ENCODE peak calls at places on chromosomes 13 and 19, in four cellular contexts. One of them, this sample, is unnamed.
A peak's percentile ranks its signal among the peaks of the same experiment; 100 is the strongest.

GRCh38 chr13:101025925-101026324 is 351.3 kb upstream of the TMTC4 start:
- DNase-seq in hepatocyte: no peak
- DNase-seq in AG09309: no peak
- DNase-seq in BJ: no peak
- DNase-seq in this sample: no peak

GRCh38 chr13:85108356-85108755 is 690.9 kb downstream of the SLITRK6 start:
- DNase-seq in hepatocyte: no peak
- DNase-seq in AG09309: no peak
- DNase-seq in BJ: no peak
- DNase-seq in this sample: no peak

GRCh38 chr13:79549355-79550106 is 68.6 kb downstream of the NDFIP2 start:
- DNase-seq in hepatocyte: no peak
- DNase-seq in AG09309: no peak
- DNase-seq in BJ: no peak
- DNase-seq in this sample: no peak

GRCh38 chr19:10603873-10604459 is 16.9 kb upstream of the AP1M2 start:
- DNase-seq in hepatocyte: no peak
- DNase-seq in AG09309: no peak
- DNase-seq in BJ: no peak
- DNase-seq in this sample: no peak

GRCh38 chr19:40348961-40349507 is 539 bp downstream of the PLD3 start:
- DNase-seq in hepatocyte: peak; percentile 38
- DNase-seq in AG09309: peak; percentile 8
- DNase-seq in BJ: no peak
- DNase-seq in this sample: no peak

GRCh38 chr19:28633223-28634030 is 579.5 kb downstream of the UQCRFS1 start:
- DNase-seq in hepatocyte: peak; percentile 57
- DNase-seq in AG09309: peak; percentile 39
- DNase-seq in BJ: peak; percentile 3
- DNase-seq in this sample: peak; percentile 56

GRCh38 chr19:51735759-51736449 is 12.1 kb upstream of the HAS1 start:
- DNase-seq in hepatocyte: no peak
- DNase-seq in AG09309: peak; percentile 82
- DNase-seq in BJ: no peak
- DNase-seq in this sample: peak; percentile 93

GRCh38 chr13:97306646-97307045 is 84.5 kb downstream of the MBNL2 start:
- DNase-seq in hepatocyte: peak; percentile 31
- DNase-seq in AG09309: no peak
- DNase-seq in BJ: no peak
- DNase-seq in this sample: no peak

GRCh38 chr19:13860679-13861391 is 16.1 kb upstream of the NANOS3 start:
- DNase-seq in hepatocyte: no peak
- DNase-seq in AG09309: no peak
- DNase-seq in BJ: no peak
- DNase-seq in this sample: no peak

GRCh38 chr13:107211073-107211472 is 643.1 kb upstream of the ARGLU1 start:
- DNase-seq in hepatocyte: peak; percentile 94
- DNase-seq in AG09309: peak; percentile 65
- DNase-seq in BJ: peak; percentile 23
- DNase-seq in this sample: peak; percentile 71

GRCh38 chr19:14370169-14370998 is 10.9 kb upstream of the ADGRE5 start:
- DNase-seq in hepatocyte: no peak
- DNase-seq in AG09309: no peak
- DNase-seq in BJ: no peak
- DNase-seq in this sample: no peak

GRCh38 chr13:35744566-35745203 is 268.2 kb upstream of the MAB21L1 start:
- DNase-seq in hepatocyte: no peak
- DNase-seq in AG09309: no peak
- DNase-seq in BJ: no peak
- DNase-seq in this sample: no peak

GRCh38 chr13:98267080-98267912 is 90.2 kb upstream of the RNF113B start:
- DNase-seq in hepatocyte: peak; percentile 74
- DNase-seq in AG09309: no peak
- DNase-seq in BJ: no peak
- DNase-seq in this sample: no peak

GRCh38 chr19:56538254-56538760 is 441 bp upstream of the ZFP28 start:
- DNase-seq in hepatocyte: peak; percentile 95
- DNase-seq in AG09309: peak; percentile 42
- DNase-seq in BJ: peak; percentile 31
- DNase-seq in this sample: peak; percentile 67

GRCh38 chr13:36413161-36413560 is 19.1 kb upstream of the CCNA1 start:
- DNase-seq in hepatocyte: no peak
- DNase-seq in AG09309: no peak
- DNase-seq in BJ: no peak
- DNase-seq in this sample: no peak

GRCh38 chr13:109130093-109130835 is 500.9 kb downstream of the MYO16 start:
- DNase-seq in hepatocyte: no peak
- DNase-seq in AG09309: no peak
- DNase-seq in BJ: no peak
- DNase-seq in this sample: no peak

GRCh38 chr13:63012016-63012415 is 1596.4 kb upstream of the PCDH20 start:
- DNase-seq in hepatocyte: no peak
- DNase-seq in AG09309: no peak
- DNase-seq in BJ: no peak
- DNase-seq in this sample: peak; percentile 31

GRCh38 chr19:18741566-18742121 is 49.5 kb downstream of the COMP start:
- DNase-seq in hepatocyte: peak; percentile 74
- DNase-seq in AG09309: no peak
- DNase-seq in BJ: no peak
- DNase-seq in this sample: no peak

GRCh38 chr19:4386038-4386782 is 14.1 kb downstream of the SH3GL1 start:
- DNase-seq in hepatocyte: no peak
- DNase-seq in AG09309: no peak
- DNase-seq in BJ: no peak
- DNase-seq in this sample: no peak

GRCh38 chr19:38701455-38702063 is 42.7 kb downstream of the CAPN12 start:
- DNase-seq in hepatocyte: peak; percentile 81
- DNase-seq in AG09309: no peak
- DNase-seq in BJ: no peak
- DNase-seq in this sample: no peak

GRCh38 chr19:51337861-51338562 is 3.9 kb downstream of the VSIG10L start:
- DNase-seq in hepatocyte: no peak
- DNase-seq in AG09309: no peak
- DNase-seq in BJ: no peak
- DNase-seq in this sample: no peak

GRCh38 chr13:74132768-74133656 is 1.2 kb downstream of the KLF12 start:
- DNase-seq in hepatocyte: peak; percentile 45
- DNase-seq in AG09309: no peak
- DNase-seq in BJ: no peak
- DNase-seq in this sample: no peak

GRCh38 chr19:39240421-39240820 is 4.4 kb downstream of the IFNL3 start:
- DNase-seq in hepatocyte: no peak
- DNase-seq in AG09309: no peak
- DNase-seq in BJ: no peak
- DNase-seq in this sample: no peak

GRCh38 chr13:24274452-24274971 is 34.9 kb upstream of the C1QTNF9 start:
- DNase-seq in hepatocyte: no peak
- DNase-seq in AG09309: no peak
- DNase-seq in BJ: no peak
- DNase-seq in this sample: no peak

GRCh38 chr13:60267498-60268202 is 103.9 kb upstream of the DIAPH3 start:
- DNase-seq in hepatocyte: peak; percentile 53
- DNase-seq in AG09309: no peak
- DNase-seq in BJ: no peak
- DNase-seq in this sample: no peak

GRCh38 chr13:107360010-107360409 is 792.1 kb upstream of the ARGLU1 start:
- DNase-seq in hepatocyte: no peak
- DNase-seq in AG09309: no peak
- DNase-seq in BJ: no peak
- DNase-seq in this sample: no peak

GRCh38 chr13:110001622-110002275 is 215.4 kb upstream of the IRS2 start:
- DNase-seq in hepatocyte: no peak
- DNase-seq in AG09309: no peak
- DNase-seq in BJ: no peak
- DNase-seq in this sample: peak; percentile 39

GRCh38 chr19:45947926-45948325 is 25.7 kb downstream of the NOVA2 start:
- DNase-seq in hepatocyte: no peak
- DNase-seq in AG09309: no peak
- DNase-seq in BJ: no peak
- DNase-seq in this sample: no peak

GRCh38 chr13:20512042-20512683 is 13.5 kb downstream of the CRYL1 start:
- DNase-seq in hepatocyte: no peak
- DNase-seq in AG09309: no peak
- DNase-seq in BJ: no peak
- DNase-seq in this sample: no peak

GRCh38 chr19:56080669-56081401 is 40.3 kb downstream of the ZNF787 start:
- DNase-seq in hepatocyte: peak; percentile 89
- DNase-seq in AG09309: peak; percentile 42
- DNase-seq in BJ: no peak
- DNase-seq in this sample: peak; percentile 25

GRCh38 chr19:14039181-14039580 is 7.6 kb downstream of the IL27RA start:
- DNase-seq in hepatocyte: no peak
- DNase-seq in AG09309: no peak
- DNase-seq in BJ: no peak
- DNase-seq in this sample: no peak

GRCh38 chr13:36310417-36311108 is 12.9 kb upstream of the CCDC169 start:
- DNase-seq in hepatocyte: no peak
- DNase-seq in AG09309: no peak
- DNase-seq in BJ: no peak
- DNase-seq in this sample: no peak

GRCh38 chr13:39737047-39737446 is 81.6 kb downstream of the COG6 start:
- DNase-seq in hepatocyte: no peak
- DNase-seq in AG09309: no peak
- DNase-seq in BJ: no peak
- DNase-seq in this sample: no peak

GRCh38 chr13:98581971-98582702 is 5.2 kb upstream of the STK24 start:
- DNase-seq in hepatocyte: peak; percentile 48
- DNase-seq in AG09309: no peak
- DNase-seq in BJ: no peak
- DNase-seq in this sample: no peak

GRCh38 chr19:41411682-41412265 is 14.2 kb downstream of the BCKDHA start:
- DNase-seq in hepatocyte: no peak
- DNase-seq in AG09309: no peak
- DNase-seq in BJ: no peak
- DNase-seq in this sample: no peak

GRCh38 chr13:51420681-51421476 is 32.0 kb downstream of the INTS6 start:
- DNase-seq in hepatocyte: no peak
- DNase-seq in AG09309: no peak
- DNase-seq in BJ: no peak
- DNase-seq in this sample: no peak

GRCh38 chr19:1860133-1860775 is 3.1 kb downstream of the KLF16 start:
- DNase-seq in hepatocyte: peak; percentile 94
- DNase-seq in AG09309: no peak
- DNase-seq in BJ: no peak
- DNase-seq in this sample: no peak
- H3K4me3 ChIP-seq in hepatocyte: no peak overlapping the region
- H3K4me3 ChIP-seq in AG09309: peak overlapping the region; percentile 96
- H3K4me3 ChIP-seq in BJ: peak overlapping the region; percentile 91
- H3K4me3 ChIP-seq in this sample: peak overlapping the region; percentile 87

GRCh38 chr13:40986328-40986856 is 32.7 kb downstream of the ELF1 start:
- DNase-seq in hepatocyte: peak; percentile 23
- DNase-seq in AG09309: no peak
- DNase-seq in BJ: no peak
- DNase-seq in this sample: no peak
- H3K4me3 ChIP-seq in hepatocyte: no peak overlapping the region
- H3K4me3 ChIP-seq in AG09309: no peak overlapping the region
- H3K4me3 ChIP-seq in BJ: no peak overlapping the region
- H3K4me3 ChIP-seq in this sample: no peak overlapping the region

GRCh38 chr13:30341815-30342570 is 34.6 kb upstream of the KATNAL1 start:
- DNase-seq in hepatocyte: peak; percentile 75
- DNase-seq in AG09309: peak; percentile 81
- DNase-seq in BJ: peak; percentile 84
- DNase-seq in this sample: peak; percentile 89
- H3K4me3 ChIP-seq in hepatocyte: no peak overlapping the region
- H3K4me3 ChIP-seq in AG09309: no peak overlapping the region
- H3K4me3 ChIP-seq in BJ: no peak overlapping the region
- H3K4me3 ChIP-seq in this sample: no peak overlapping the region

GRCh38 chr13:46577656-46578589 is 25.0 kb downstream of the LRCH1 start:
- DNase-seq in hepatocyte: peak; percentile 36
- DNase-seq in AG09309: no peak
- DNase-seq in BJ: no peak
- DNase-seq in this sample: no peak

GRCh38 chr13:46575321-46575721 is 22.4 kb downstream of the LRCH1 start:
- DNase-seq in hepatocyte: peak; percentile 37
- DNase-seq in AG09309: no peak
- DNase-seq in BJ: no peak
- DNase-seq in this sample: no peak

GRCh38 chr13:46575843-46576242 is 22.9 kb downstream of the LRCH1 start:
- DNase-seq in hepatocyte: no peak
- DNase-seq in AG09309: no peak
- DNase-seq in BJ: no peak
- DNase-seq in this sample: no peak

GRCh38 chr13:46580362-46580839 is 27.4 kb downstream of the LRCH1 start:
- DNase-seq in hepatocyte: no peak
- DNase-seq in AG09309: no peak
- DNase-seq in BJ: no peak
- DNase-seq in this sample: no peak

DNA sequence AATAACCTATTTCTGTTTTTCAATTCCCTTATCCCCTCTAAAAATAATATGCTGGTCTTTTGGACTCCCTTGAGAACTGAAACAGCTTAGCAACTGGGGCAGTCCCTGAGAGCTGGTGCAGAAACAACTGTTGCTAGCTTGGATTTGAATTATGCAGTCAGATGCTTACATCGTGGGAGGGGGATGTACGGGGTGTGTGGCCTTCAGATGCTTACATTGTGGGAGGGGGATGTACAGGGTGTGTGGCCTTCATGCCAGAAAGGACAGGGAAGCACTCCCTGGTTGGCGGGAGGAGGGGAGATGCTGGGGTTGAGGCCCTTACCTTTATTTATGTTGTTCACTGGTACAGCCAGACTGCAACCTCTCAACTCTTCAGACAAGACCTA is 25.6 kb downstream of the LRCH1 start:
- DNase-seq in hepatocyte: no peak
- DNase-seq in AG09309: no peak
- DNase-seq in BJ: no peak
- DNase-seq in this sample: no peak
- H3K4me3 ChIP-seq in hepatocyte: no peak overlapping the region
- H3K4me3 ChIP-seq in AG09309: no peak overlapping the region
- H3K4me3 ChIP-seq in BJ: no peak overlapping the region
- H3K4me3 ChIP-seq in this sample: no peak overlapping the region

GRCh38 chr19:2982556-2982955 is 5.2 kb downstream of the TLE6 start:
- DNase-seq in hepatocyte: no peak
- DNase-seq in AG09309: no peak
- DNase-seq in BJ: no peak
- DNase-seq in this sample: no peak
- H3K4me3 ChIP-seq in hepatocyte: no peak overlapping the region
- H3K4me3 ChIP-seq in AG09309: no peak overlapping the region
- H3K4me3 ChIP-seq in BJ: no peak overlapping the region
- H3K4me3 ChIP-seq in this sample: no peak overlapping the region